ENCODE peak calls at places on chromosomes 4 and X, in eight cellular contexts. B, M, F, O, E, L, N and Y are unnamed samples.
A peak's percentile ranks its signal among the peaks of the same experiment; 100 is the strongest.

GRCh38 chr4:106618920-106619319 is 250.3 kb upstream of the GIMD1 start:
- DNase-seq in B (peak; percentile 66), M (no peak), F (no peak), O (no peak), E (no peak), L (no peak), N (no peak), Y (no peak)

GRCh38 chr4:23232987-23233386 is 540.2 kb downstream of the GBA3 start:
- DNase-seq in B (no peak), M (no peak), F (no peak), O (no peak), E (no peak), L (no peak), N (no peak), Y (no peak)

GRCh38 chr4:66991521-66991920 is 553.8 kb downstream of the CENPC start:
- DNase-seq in B (no peak), M (no peak), F (no peak), O (no peak), E (no peak), L (no peak), N (no peak), Y (no peak)

GRCh38 chrX:115372026-115372610 is 82.6 kb downstream of the LUZP4 start:
- DNase-seq in B (peak; percentile 46), M (no peak), F (peak; percentile 12), O (no peak), E (no peak), L (peak; percentile 68), N (no peak), Y (no peak)

GRCh38 chrX:19625612-19626011 is 110.3 kb upstream of the MAP3K15 start:
- DNase-seq in B (no peak), M (no peak), F (no peak), O (no peak), E (no peak), L (peak; percentile 4), N (no peak), Y (no peak)

GRCh38 chr4:41064953-41065352 is 149.4 kb downstream of the APBB2 start:
- DNase-seq in B (no peak), M (no peak), F (no peak), O (no peak), E (no peak), L (no peak), N (no peak), Y (no peak)

GRCh38 chrX:71637848-71638247 is 19.5 kb upstream of the CXCR3 start:
- DNase-seq in B (no peak), M (no peak), F (no peak), O (no peak), E (peak; percentile 23), L (peak; percentile 72), N (no peak), Y (no peak)

GRCh38 chr4:92170340-92170739 is 133.4 kb upstream of the GRID2 start:
- DNase-seq in B (no peak), M (no peak), F (no peak), O (no peak), E (no peak), L (no peak), N (no peak), Y (no peak)

GRCh38 chrX:121987163-121987562 is 939.8 kb downstream of the GLUD2 start:
- DNase-seq in B (no peak), M (no peak), F (no peak), O (no peak), E (no peak), L (no peak), N (no peak), Y (peak; percentile 42)

GRCh38 chrX:149979126-149979644 is 40.9 kb upstream of the EOLA2 start:
- DNase-seq in B (no peak), M (no peak), F (no peak), O (no peak), E (no peak), L (no peak), N (no peak), Y (no peak)

DNA sequence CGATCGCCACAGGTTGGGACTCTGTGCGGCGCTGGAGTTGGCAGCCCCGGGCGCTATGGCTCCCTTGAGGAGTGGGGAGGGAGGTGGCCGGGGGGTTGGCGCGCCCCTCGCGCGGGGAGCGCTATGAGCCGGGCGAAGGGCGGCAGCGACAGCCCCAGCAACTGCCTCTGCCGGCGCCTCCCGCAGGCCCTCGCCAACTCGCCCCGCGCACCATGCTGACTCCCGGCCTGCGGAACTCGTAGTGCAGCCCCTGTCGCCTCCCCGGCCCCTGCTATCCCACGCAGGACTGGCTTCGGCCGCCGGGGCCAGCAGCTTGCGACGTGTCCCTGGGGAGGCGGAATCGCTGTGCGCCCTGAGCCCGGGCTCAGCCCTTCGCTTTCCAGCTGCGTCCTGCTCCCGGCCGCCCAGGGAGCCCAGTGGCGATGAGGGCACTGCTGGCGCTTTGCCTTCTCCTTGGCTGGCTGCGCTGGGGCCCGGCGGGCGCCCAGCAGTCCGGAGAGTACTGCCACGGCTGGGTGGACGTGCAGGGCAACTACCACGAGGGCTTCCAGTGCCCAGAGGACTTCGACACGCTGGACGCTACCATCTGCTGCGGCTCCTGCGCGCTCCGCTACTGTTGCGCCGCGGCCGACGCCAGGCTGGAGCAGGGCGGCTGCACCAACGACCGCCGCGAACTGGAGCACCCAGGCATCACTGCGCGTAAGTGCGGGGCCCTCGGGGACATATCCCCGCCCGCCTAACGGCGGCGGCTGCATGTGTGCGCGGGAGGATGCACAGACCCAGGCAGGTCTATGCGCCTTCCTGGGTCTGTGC is 553 bp downstream of the SHISA3 start:
- DNase-seq in B (peak; percentile 75), M (no peak), F (no peak), O (no peak), E (no peak), L (peak; percentile 56), N (no peak), Y (no peak)
- TF ChIP-seq EZH2 in B (peak; percentile 65), M (peak; percentile 81), F (no peak), O (peak; percentile 64), E (no peak), L (no peak), N (no peak), Y (no peak)

DNA sequence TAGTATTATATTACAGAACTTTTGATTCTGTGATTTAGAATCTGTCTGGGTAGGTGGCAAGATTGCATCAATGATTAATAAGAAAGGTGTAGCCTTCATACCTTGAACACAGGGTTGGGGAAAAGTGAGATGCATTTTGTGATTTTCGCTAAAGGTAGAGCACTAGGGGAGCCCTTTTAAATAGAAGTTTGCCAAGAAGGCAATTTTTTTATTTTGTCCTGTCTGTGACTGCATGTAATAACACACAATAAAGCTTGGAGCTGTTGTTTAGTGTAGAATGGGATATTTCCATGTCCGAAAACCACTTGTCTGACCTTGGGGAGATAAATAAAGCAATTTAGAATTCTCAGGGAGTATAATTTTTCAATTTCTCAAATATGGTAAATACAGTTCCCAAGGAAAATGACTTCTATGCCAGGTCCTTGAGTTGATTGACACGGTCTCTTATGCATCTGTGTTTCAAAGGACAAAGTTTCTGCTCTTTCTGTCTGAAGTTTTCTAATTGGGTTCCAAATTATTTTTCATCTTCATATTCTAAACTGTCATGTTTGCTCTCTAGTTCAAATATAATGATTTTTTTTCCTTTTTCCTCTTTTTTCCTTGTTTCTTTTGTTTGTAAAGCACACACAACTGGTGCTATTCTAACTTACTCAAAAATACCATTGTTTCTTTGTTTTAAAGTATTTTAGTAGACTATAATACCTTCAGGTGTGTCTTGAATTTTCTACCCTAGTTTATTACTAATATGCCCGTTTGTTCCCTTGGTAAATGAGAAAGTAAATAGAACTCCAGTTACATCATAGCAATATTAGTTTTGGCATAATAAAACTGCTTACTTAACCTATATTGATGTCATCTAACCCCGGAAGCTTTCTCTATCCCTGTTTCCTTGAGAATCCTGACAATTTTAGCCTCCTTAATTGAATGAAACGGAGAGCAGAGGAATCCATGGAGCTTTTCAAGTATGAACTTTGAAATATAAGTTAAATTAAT is 87.8 kb upstream of the BMPR1B start:
- DNase-seq in B (no peak), M (no peak), F (no peak), O (no peak), E (no peak), L (peak; percentile 62), N (no peak), Y (no peak)
- TF ChIP-seq POLR2AphosphoS5 in B (no peak), M (no peak), F (no peak), O (no peak), E (no peak), L (no peak), N (no peak), Y (no peak)

DNA sequence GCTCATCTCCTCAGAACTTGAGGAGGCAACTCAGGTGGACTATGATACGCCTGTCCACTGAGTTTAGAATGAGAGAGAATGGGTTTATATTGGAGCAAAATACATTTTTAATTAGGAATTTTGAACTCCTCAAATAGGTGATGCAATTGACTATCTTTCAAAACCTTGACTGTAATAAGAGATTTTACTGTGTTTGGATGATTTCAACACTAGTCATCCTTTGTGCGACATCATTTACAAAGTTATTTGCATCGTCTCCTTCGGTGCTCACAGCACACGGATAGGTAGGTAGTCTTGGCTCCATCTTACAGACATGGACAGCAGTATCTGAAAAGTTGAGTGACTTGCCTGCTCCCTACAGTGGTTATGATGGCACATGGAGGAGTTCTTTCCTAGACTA is 67.0 kb downstream of the AASDH start:
- DNase-seq in B (no peak), M (no peak), F (no peak), O (no peak), E (no peak), L (no peak), N (no peak), Y (no peak)
- TF ChIP-seq EZH2 in B (no peak), M (no peak), F (no peak), O (no peak), E (no peak), L (no peak), N (no peak), Y (no peak)

GRCh38 chrX:136246201-136246600 is 5.0 kb downstream of the MAP7D3 start:
- DNase-seq in B (no peak), M (no peak), F (no peak), O (no peak), E (no peak), L (no peak), N (no peak), Y (no peak)

GRCh38 chrX:136255543-136255942 is 4.3 kb upstream of the MAP7D3 start:
- DNase-seq in B (no peak), M (no peak), F (no peak), O (no peak), E (no peak), L (no peak), N (no peak), Y (no peak)

GRCh38 chrX:136251042-136251991 is at the start of gene MAP7D3:
- DNase-seq in B (peak; percentile 78), M (peak; percentile 27), F (peak; percentile 16), O (no peak), E (peak; percentile 75), L (peak; percentile 29), N (no peak), Y (no peak)

DNA sequence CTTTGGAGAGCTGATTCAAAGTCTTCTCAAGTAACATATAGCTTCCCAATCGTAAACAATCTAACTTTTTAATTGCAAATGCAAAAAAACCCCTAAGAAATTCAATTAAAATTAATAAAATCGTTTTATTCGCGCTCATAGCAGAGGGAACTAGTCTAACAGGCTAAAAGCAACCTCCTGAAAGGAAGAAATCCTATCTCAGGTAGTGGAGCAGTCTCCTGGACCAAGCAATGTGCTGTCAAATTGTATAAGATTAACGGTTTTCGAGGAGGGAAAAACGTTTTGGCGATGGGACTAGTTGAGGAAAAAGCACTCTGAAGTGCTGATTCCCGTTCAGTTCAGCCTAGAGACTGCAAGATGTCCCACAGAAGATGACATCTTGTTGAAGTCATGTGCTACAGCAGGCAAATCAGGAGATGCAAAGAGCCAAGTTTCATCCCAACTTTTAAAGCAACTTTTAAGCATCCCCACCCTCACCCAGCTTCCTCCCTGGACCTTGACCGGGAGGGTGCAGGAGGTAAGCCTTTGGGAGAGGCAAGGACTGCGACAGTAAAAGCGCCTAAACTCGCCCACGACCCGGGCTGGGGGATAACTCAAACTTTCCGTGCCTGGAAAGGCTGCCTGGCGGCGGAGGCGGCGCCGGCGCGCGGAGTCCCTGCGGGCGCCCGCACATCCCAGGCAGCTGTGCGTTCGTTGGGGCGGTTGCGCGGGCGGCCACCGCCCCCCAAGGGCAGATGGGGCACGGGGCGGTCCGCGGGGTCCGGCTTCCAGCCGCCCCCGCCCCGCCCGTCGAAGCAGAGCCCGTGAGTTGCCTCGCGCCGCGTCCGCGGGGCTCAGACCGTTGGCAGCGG is 784 bp downstream of the MAP7D3 start:
- DNase-seq in B (peak; percentile 33), M (no peak), F (no peak), O (no peak), E (peak; percentile 27), L (peak; percentile 41), N (no peak), Y (no peak)
- TF ChIP-seq POLR2AphosphoS5 in B (no peak), M (no peak), F (no peak), O (no peak), E (no peak), L (no peak), N (no peak), Y (no peak)